ENCODE peak calls at places on chromosomes 13 and 19, in nine cellular contexts. E is GM23338, G is thoracic aorta, M is right atrium auricular region, L is RWPE1, U is HL-60, F is heart left ventricle, V is tibial artery, B is Peyer's patch. H is an unnamed sample.
A peak's percentile ranks its signal among the peaks of the same experiment; 100 is the strongest.

GRCh38 chr19:46017874-46018675 is 4.8 kb downstream of the PGLYRP1 start:
- DNase-seq in E (no peak), G (no peak), M (no peak), L (no peak), U (no peak), F (no peak), V (no peak), B (no peak), H (no peak)

GRCh38 chr13:35700661-35701060 is 224.2 kb upstream of the MAB21L1 start:
- DNase-seq in E (no peak), G (no peak), M (no peak), L (no peak), U (no peak), F (no peak), V (no peak), B (no peak), H (no peak)

GRCh38 chr13:113187263-113187669 is 21.2 kb downstream of the PCID2 start:
- DNase-seq in E (no peak), G (peak; percentile 57), M (peak; percentile 97), L (peak; percentile 97), U (no peak), F (peak; percentile 85), V (peak; percentile 90), B (peak; percentile 83), H (peak; percentile 91)

GRCh38 chr13:105008606-105009005 is 1526.9 kb downstream of the EFNB2 start:
- DNase-seq in E (no peak), G (no peak), M (no peak), L (no peak), U (no peak), F (no peak), V (no peak), B (no peak), H (no peak)

GRCh38 chr19:35704218-35704617 is at the start of gene ZBTB32:
- DNase-seq in E (peak; percentile 90), G (no peak), M (no peak), L (peak; percentile 75), U (no peak), F (no peak), V (no peak), B (no peak), H (no peak)

GRCh38 chr13:21010621-21011020 is 50.8 kb downstream of the LATS2 start:
- DNase-seq in E (peak; percentile 49), G (no peak), M (no peak), L (peak; percentile 34), U (no peak), F (no peak), V (no peak), B (no peak), H (peak; percentile 26)

GRCh38 chr19:35901055-35901644 is 810 bp upstream of the NFKBID start:
- DNase-seq in E (peak; percentile 21), G (no peak), M (no peak), L (peak; percentile 17), U (no peak), F (no peak), V (no peak), B (no peak), H (no peak)

GRCh38 chr13:37797606-37798005 is 72.0 kb downstream of the TRPC4 start:
- DNase-seq in E (no peak), G (no peak), M (no peak), L (no peak), U (no peak), F (no peak), V (no peak), B (no peak), H (no peak)

GRCh38 chr13:47256618-47257017 is 359.8 kb upstream of the HTR2A start:
- DNase-seq in E (no peak), G (no peak), M (no peak), L (peak; percentile 55), U (no peak), F (no peak), V (no peak), B (no peak), H (no peak)

GRCh38 chr19:807627-808175 is 10.4 kb downstream of the PTBP1 start:
- DNase-seq in E (no peak), G (no peak), M (no peak), L (no peak), U (no peak), F (no peak), V (no peak), B (no peak), H (no peak)

GRCh38 chr13:35086667-35087066 is 144.6 kb downstream of the NBEA start:
- DNase-seq in E (no peak), G (no peak), M (no peak), L (no peak), U (no peak), F (no peak), V (no peak), B (no peak), H (no peak)

GRCh38 chr13:108779308-108779707 is 149.9 kb downstream of the MYO16 start:
- DNase-seq in E (peak; percentile 11), G (no peak), M (no peak), L (no peak), U (no peak), F (no peak), V (no peak), B (no peak), H (no peak)

DNA sequence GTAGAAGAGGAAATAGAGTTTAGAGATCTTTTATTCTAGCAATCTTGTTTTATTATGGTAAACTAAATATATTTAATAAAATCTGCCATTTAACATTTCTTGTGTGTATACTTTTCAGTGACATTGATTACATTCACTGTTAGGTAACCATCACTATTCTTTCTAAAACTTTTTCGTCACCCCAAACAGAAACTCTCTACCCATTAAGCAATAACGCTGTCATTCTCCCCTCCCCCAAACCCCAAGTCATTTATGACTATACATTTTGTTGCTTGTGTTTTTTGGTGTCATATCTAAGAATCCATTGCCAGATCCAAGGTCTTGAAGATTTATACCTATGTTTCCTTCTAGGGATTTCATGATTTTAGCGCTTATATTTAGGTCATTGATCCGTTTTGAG is 10.6 kb downstream of the URI1 start:
- DNase-seq in E (no peak), G (no peak), M (no peak), L (no peak), U (no peak), F (no peak), V (no peak), B (no peak), H (no peak)
- H3K27ac ChIP-seq in E (no peak overlapping the region), G (no peak overlapping the region), M (no peak overlapping the region), L (no peak overlapping the region), U (peak overlapping the region; percentile 49), F (no peak overlapping the region), V (no peak overlapping the region), B (no peak overlapping the region), H (no peak overlapping the region)

DNA sequence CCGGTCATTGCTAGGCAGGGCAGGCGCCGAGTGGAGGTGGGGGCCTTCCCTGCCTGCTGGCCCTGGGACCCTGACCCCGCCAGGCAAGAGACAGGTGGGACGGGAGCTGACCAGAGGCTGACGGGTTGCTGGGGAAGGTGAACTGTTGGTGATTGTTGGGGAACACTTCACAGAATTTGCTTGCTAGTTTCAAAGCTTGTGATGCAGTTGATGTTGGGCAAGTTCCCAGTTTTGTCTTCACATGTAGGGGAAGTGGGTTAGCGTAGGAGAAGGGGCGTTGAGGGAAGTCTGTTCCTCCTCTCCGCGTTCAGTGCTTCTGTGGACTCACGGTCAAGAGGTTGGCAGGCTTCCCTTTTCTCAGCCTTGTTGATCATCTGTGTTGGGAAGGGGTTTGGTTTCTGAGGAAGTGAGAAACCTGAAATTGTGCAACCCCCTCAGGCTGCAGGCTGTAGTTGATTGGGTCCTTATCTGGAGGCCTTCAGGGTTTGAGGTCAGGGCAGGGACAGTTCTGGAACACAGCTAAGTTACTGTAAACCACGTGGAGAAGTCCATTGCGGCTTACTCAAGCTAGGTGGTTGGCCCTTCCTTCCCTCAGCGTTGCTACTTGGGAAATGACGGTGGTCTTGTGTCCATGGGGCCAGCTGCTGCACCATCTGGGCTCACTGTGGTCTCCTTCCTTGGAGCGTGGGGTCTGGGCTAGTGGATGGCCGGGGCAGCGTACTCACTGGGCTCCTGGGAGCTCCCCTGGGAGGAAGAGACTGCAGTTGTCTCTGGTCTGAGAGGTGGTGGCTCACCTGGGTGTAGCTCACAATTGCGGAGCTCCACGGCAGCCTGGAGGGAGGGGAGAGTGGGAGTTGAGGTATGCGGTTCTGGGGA is 7.5 kb downstream of the RPS9 start:
- DNase-seq in E (no peak), G (no peak), M (peak; percentile 88), L (no peak), U (peak; percentile 100), F (peak; percentile 72), V (no peak), B (peak; percentile 82), H (no peak)
- H3K27ac ChIP-seq in E (peak overlapping the region; percentile 94), G (peak overlapping the region; percentile 61), M (peak overlapping the region; percentile 74), L (peak overlapping the region; percentile 85), U (peak overlapping the region; percentile 96), F (peak overlapping the region; percentile 56), V (peak overlapping the region; percentile 75), B (peak overlapping the region; percentile 83), H (peak overlapping the region; percentile 82)

GRCh38 chr19:5718032-5718578 is 1.8 kb downstream of the LONP1 start:
- DNase-seq in E (no peak), G (no peak), M (no peak), L (no peak), U (no peak), F (no peak), V (no peak), B (no peak), H (no peak)
- H3K27ac ChIP-seq in E (peak overlapping the region; percentile 89), G (no peak overlapping the region), M (no peak overlapping the region), L (peak overlapping the region; percentile 96), U (peak overlapping the region; percentile 97), F (no peak overlapping the region), V (no peak overlapping the region), B (no peak overlapping the region), H (no peak overlapping the region)

GRCh38 chr19:2984196-2984490 is 6.8 kb downstream of the TLE6 start:
- DNase-seq in E (no peak), G (peak; percentile 70), M (no peak), L (no peak), U (no peak), F (no peak), V (no peak), B (no peak), H (peak; percentile 93)
- H3K27ac ChIP-seq in E (peak overlapping the region; percentile 71), G (peak overlapping the region; percentile 91), M (peak overlapping the region; percentile 85), L (peak overlapping the region; percentile 100), U (no peak overlapping the region), F (no peak overlapping the region), V (peak overlapping the region; percentile 93), B (peak overlapping the region; percentile 86), H (peak overlapping the region; percentile 90)

DNA sequence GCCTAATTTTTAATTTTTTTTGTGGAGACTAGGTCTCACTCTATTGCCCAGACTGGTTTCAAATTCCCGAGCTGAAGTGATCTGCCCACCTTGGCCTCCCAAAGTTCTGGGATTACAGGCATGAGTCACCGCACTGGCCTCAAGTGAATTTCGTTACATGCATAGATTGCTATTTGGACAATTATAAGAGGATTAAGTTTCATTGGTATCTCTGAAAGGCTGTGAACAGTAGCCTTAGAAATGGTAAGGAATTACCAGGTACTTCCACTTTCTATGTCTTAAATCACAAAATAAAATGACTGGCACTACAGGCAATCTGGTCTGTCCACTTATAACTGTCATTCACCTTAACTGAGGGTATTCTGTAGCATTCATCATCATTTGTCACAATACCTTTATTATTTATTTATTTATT is 2.9 kb upstream of the CCDC9 start:
- DNase-seq in E (no peak), G (no peak), M (no peak), L (no peak), U (no peak), F (no peak), V (no peak), B (no peak), H (no peak)
- H3K27ac ChIP-seq in E (no peak overlapping the region), G (no peak overlapping the region), M (no peak overlapping the region), L (peak overlapping the region; percentile 90), U (no peak overlapping the region), F (no peak overlapping the region), V (no peak overlapping the region), B (no peak overlapping the region), H (no peak overlapping the region)

H was measured in coronary artery.